ENCODE peak calls at places on chromosome 20, in eight cellular contexts. F, A, G, J, P, B, C and X are unnamed samples.

GRCh38 chr20:11766961-11767360 is 150.7 kb upstream of the BTBD3 start:
- DNase-seq in F (no peak), A (peak; percentile 61), G (no peak), J (no peak), P (no peak), B (no peak), C (no peak), X (no peak)

GRCh38 chr20:1033751-1034419 is 31.8 kb upstream of the RSPO4 start:
- DNase-seq in F (peak; percentile 35), A (no peak), G (no peak), J (no peak), P (no peak), B (no peak), C (no peak), X (no peak)

GRCh38 chr20:57392130-57392445 is 892 bp downstream of the RBM38 start:
- DNase-seq in F (no peak), A (no peak), G (peak; percentile 67), J (no peak), P (no peak), B (peak; percentile 13), C (no peak), X (peak; percentile 51)

GRCh38 chr20:50876063-50876685 is 55.1 kb downstream of the ADNP start:
- DNase-seq in F (no peak), A (no peak), G (no peak), J (no peak), P (no peak), B (no peak), C (no peak), X (no peak)

GRCh38 chr20:37816726-37817125 is 86.2 kb upstream of the VSTM2L start:
- DNase-seq in F (no peak), A (peak; percentile 28), G (no peak), J (no peak), P (no peak), B (no peak), C (no peak), X (no peak)

GRCh38 chr20:24980321-24981053 is 12.1 kb downstream of the APMAP start:
- DNase-seq in F (no peak), A (no peak), G (no peak), J (no peak), P (no peak), B (no peak), C (no peak), X (no peak)

GRCh38 chr20:37311710-37312355 is 22.4 kb downstream of the MANBAL start:
- DNase-seq in F (no peak), A (peak; percentile 53), G (no peak), J (no peak), P (no peak), B (no peak), C (no peak), X (no peak)

GRCh38 chr20:2151805-2152727 is 50.4 kb downstream of the STK35 start:
- DNase-seq in F (peak; percentile 53), A (peak; percentile 64), G (peak; percentile 73), J (peak; percentile 69), P (peak; percentile 31), B (no peak), C (no peak), X (no peak)

GRCh38 chr20:61670274-61670673 is 395.4 kb downstream of the TAF4 start:
- DNase-seq in F (no peak), A (no peak), G (no peak), J (no peak), P (no peak), B (no peak), C (no peak), X (no peak)

GRCh38 chr20:7760261-7761048 is 179.8 kb downstream of the HAO1 start:
- DNase-seq in F (no peak), A (no peak), G (no peak), J (no peak), P (no peak), B (no peak), C (no peak), X (no peak)

GRCh38 chr20:11676618-11677289 is 240.9 kb upstream of the BTBD3 start:
- DNase-seq in F (no peak), A (peak; percentile 42), G (peak; percentile 50), J (no peak), P (peak; percentile 65), B (peak; percentile 34), C (peak; percentile 43), X (no peak)

GRCh38 chr20:25274481-25274880 is 26.6 kb downstream of the PYGB start:
- DNase-seq in F (peak; percentile 9), A (no peak), G (no peak), J (peak; percentile 11), P (no peak), B (peak; percentile 19), C (no peak), X (peak; percentile 31)

GRCh38 chr20:15637971-15638754 is 935.1 kb downstream of the KIF16B start:
- DNase-seq in F (no peak), A (no peak), G (no peak), J (peak; percentile 52), P (no peak), B (no peak), C (peak; percentile 7), X (no peak)

GRCh38 chr20:54174452-54175175 is 828 bp upstream of the CYP24A1 start:
- DNase-seq in F (no peak), A (no peak), G (no peak), J (no peak), P (peak; percentile 87), B (no peak), C (no peak), X (no peak)

GRCh38 chr20:2872304-2873009 is 824 bp upstream of the PTPRA start:
- DNase-seq in F (peak; percentile 79), A (peak; percentile 43), G (no peak), J (peak; percentile 64), P (peak; percentile 71), B (peak; percentile 56), C (peak; percentile 72), X (peak; percentile 46)

GRCh38 chr20:57596998-57597939 is 23.0 kb downstream of the ZBP1 start:
- DNase-seq in F (peak; percentile 73), A (peak; percentile 17), G (peak; percentile 71), J (peak; percentile 77), P (peak; percentile 53), B (peak; percentile 78), C (peak; percentile 81), X (peak; percentile 72)

GRCh38 chr20:15446373-15446772 is 1109.0 kb upstream of the FLRT3 start:
- DNase-seq in F (no peak), A (no peak), G (no peak), J (no peak), P (no peak), B (peak; percentile 32), C (peak; percentile 53), X (peak; percentile 16)

GRCh38 chr20:9036593-9036992 is 32.3 kb upstream of the PLCB4 start:
- DNase-seq in F (no peak), A (no peak), G (no peak), J (no peak), P (no peak), B (no peak), C (no peak), X (no peak)

GRCh38 chr20:58407966-58408557 is 19.0 kb downstream of the VAPB start:
- DNase-seq in F (no peak), A (no peak), G (no peak), J (no peak), P (no peak), B (no peak), C (peak; percentile 66), X (no peak)

GRCh38 chr20:17610566-17611289 is 40.9 kb downstream of the DSTN start:
- DNase-seq in F (no peak), A (no peak), G (no peak), J (peak; percentile 66), P (no peak), B (no peak), C (peak; percentile 63), X (no peak)

GRCh38 chr20:61549865-61550264 is 297.8 kb downstream of the CDH4 start:
- DNase-seq in F (no peak), A (no peak), G (no peak), J (no peak), P (no peak), B (no peak), C (no peak), X (no peak)

GRCh38 chr20:25009218-25010145 is 16.9 kb upstream of the APMAP start:
- DNase-seq in F (peak; percentile 14), A (no peak), G (no peak), J (no peak), P (no peak), B (peak; percentile 29), C (peak; percentile 61), X (peak; percentile 4)

GRCh38 chr20:53208110-53208908 is 236.2 kb downstream of the TSHZ2 start:
- DNase-seq in F (no peak), A (no peak), G (no peak), J (no peak), P (peak; percentile 23), B (no peak), C (no peak), X (no peak)

GRCh38 chr20:40991181-40991889 is 37.3 kb upstream of the TOP1 start:
- DNase-seq in F (peak; percentile 63), A (no peak), G (no peak), J (no peak), P (no peak), B (no peak), C (no peak), X (no peak)

GRCh38 chr20:25470045-25470444 is 62.6 kb downstream of the GINS1 start:
- DNase-seq in F (no peak), A (peak; percentile 25), G (no peak), J (peak; percentile 32), P (peak; percentile 60), B (no peak), C (peak; percentile 65), X (no peak)

GRCh38 chr20:46363874-46364669 is 42.3 kb downstream of the ELMO2 start:
- DNase-seq in F (peak; percentile 88), A (peak; percentile 91), G (peak; percentile 87), J (peak; percentile 87), P (peak; percentile 86), B (peak; percentile 90), C (peak; percentile 84), X (peak; percentile 85)

GRCh38 chr20:7775072-7775471 is 165.2 kb downstream of the HAO1 start:
- DNase-seq in F (no peak), A (peak; percentile 3), G (no peak), J (no peak), P (no peak), B (no peak), C (no peak), X (no peak)

GRCh38 chr20:52192296-52193007 is 873 bp upstream of the ZFP64 start:
- DNase-seq in F (peak; percentile 25), A (no peak), G (no peak), J (no peak), P (peak; percentile 79), B (peak; percentile 55), C (peak; percentile 36), X (no peak)
- TF ChIP-seq POLR2A in F (no peak), A (no peak), G (no peak), J (no peak), P (no peak), B (no peak), C (no peak), X (no peak)

GRCh38 chr20:35616465-35617396 is 1.1 kb downstream of the SPAG4 start:
- DNase-seq in F (peak; percentile 100), A (peak; percentile 99), G (peak; percentile 86), J (peak; percentile 91), P (peak; percentile 86), B (peak; percentile 98), C (peak; percentile 95), X (peak; percentile 94)
- TF ChIP-seq POLR2A in F (no peak), A (peak; percentile 62), G (peak; percentile 54), J (no peak), P (peak; percentile 44), B (peak; percentile 73), C (peak; percentile 95), X (peak; percentile 37)

GRCh38 chr20:63215101-63216040 is 560 bp downstream of the YTHDF1 start:
- DNase-seq in F (peak; percentile 33), A (peak; percentile 60), G (peak; percentile 78), J (no peak), P (peak; percentile 68), B (no peak), C (peak; percentile 40), X (no peak)
- TF ChIP-seq POLR2A in F (no peak), A (peak; percentile 34), G (no peak), J (no peak), P (no peak), B (no peak), C (no peak), X (no peak)

GRCh38 chr20:62814709-62815065 is 2.2 kb upstream of the COL9A3 start:
- DNase-seq in F (no peak), A (no peak), G (no peak), J (no peak), P (no peak), B (no peak), C (no peak), X (no peak)
- TF ChIP-seq POLR2A in F (no peak), A (no peak), G (no peak), J (no peak), P (no peak), B (no peak), C (no peak), X (no peak)